ENCODE peak calls at places on chromosomes 16 and 17, in eight cellular contexts. I, R, N, O, L, E, Z and F are unnamed samples.

GRCh38 chr17:4600563-4600962 is 16.2 kb downstream of the SMTNL2 start:
- DNase-seq in L (peak; percentile 21), I (no peak), E (no peak), Z (no peak), R (no peak), N (no peak), O (no peak), F (no peak)

GRCh38 chr17:78255953-78256704 is 24.7 kb downstream of the TMEM235 start:
- DNase-seq in E (no peak), R (no peak), I (no peak), Z (no peak), L (no peak), O (no peak), N (no peak), F (no peak)

GRCh38 chr17:82463881-82464566 is 5.5 kb downstream of the NARF start:
- DNase-seq in L (no peak), I (no peak), Z (no peak), N (no peak), O (no peak), E (no peak), R (no peak), F (no peak)

GRCh38 chr16:79286646-79287423 is 313.7 kb downstream of the MAF start:
- DNase-seq in O (no peak), Z (no peak), R (no peak), N (peak; percentile 40), E (no peak), L (peak; percentile 85), I (peak; percentile 74), F (peak; percentile 58)

GRCh38 chr16:4240624-4241023 is 1.3 kb downstream of the SRL start:
- DNase-seq in E (no peak), I (no peak), O (no peak), L (no peak), R (no peak), Z (no peak), N (no peak), F (no peak)

GRCh38 chr17:82201498-82201910 is 11.1 kb downstream of the CCDC57 start:
- DNase-seq in I (no peak), E (no peak), N (peak; percentile 27), L (no peak), R (no peak), O (no peak), Z (no peak), F (no peak)

GRCh38 chr16:86051376-86052114 is 152.6 kb downstream of the IRF8 start:
- DNase-seq in I (no peak), R (no peak), Z (no peak), L (no peak), O (no peak), N (no peak), E (no peak), F (no peak)

GRCh38 chr17:75783069-75783783 is 1.4 kb upstream of the UNK start:
- DNase-seq in N (no peak), Z (no peak), L (peak; percentile 53), E (peak; percentile 59), I (peak; percentile 57), O (no peak), R (peak; percentile 85), F (no peak)

GRCh38 chr17:29828676-29829291 is 101.2 kb downstream of the SSH2 start:
- DNase-seq in R (no peak), I (no peak), N (no peak), O (no peak), L (no peak), E (no peak), Z (no peak), F (no peak)

GRCh38 chr16:48131201-48131600 is 24.6 kb downstream of the ABCC12 start:
- DNase-seq in I (no peak), E (no peak), N (no peak), L (no peak), O (no peak), R (no peak), Z (no peak), F (no peak)

GRCh38 chr16:28915181-28915580 is 9.9 kb downstream of the RABEP2 start:
- DNase-seq in L (no peak), I (no peak), O (no peak), R (peak; percentile 58), N (no peak), E (peak; percentile 41), Z (no peak), F (no peak)

GRCh38 chr17:83201206-83202001 is 122.0 kb downstream of the METRNL start:
- DNase-seq in I (no peak), R (no peak), O (peak; percentile 8), N (peak; percentile 0), Z (peak; percentile 16), E (no peak), L (no peak), F (peak; percentile 2)

GRCh38 chr17:8401107-8401506 is 3.5 kb upstream of the RNF222 start:
- DNase-seq in L (no peak), O (no peak), I (no peak), R (no peak), Z (no peak), E (no peak), N (no peak), F (no peak)

GRCh38 chr17:81031571-81032550 is 3.1 kb upstream of the BAIAP2 start:
- DNase-seq in E (no peak), N (no peak), I (no peak), R (no peak), O (no peak), Z (no peak), L (peak; percentile 39), F (no peak)

GRCh38 chr17:17526369-17526768 is 30.2 kb upstream of the RASD1 start:
- DNase-seq in L (no peak), Z (no peak), E (no peak), I (no peak), O (no peak), N (peak; percentile 84), R (no peak), F (no peak)

GRCh38 chr17:40442392-40443195 is 656 bp upstream of the IGFBP4 start:
- DNase-seq in E (peak; percentile 73), N (peak; percentile 38), R (peak; percentile 54), Z (no peak), L (no peak), I (no peak), O (no peak), F (peak; percentile 53)

GRCh38 chr16:62058412-62058811 is 22.2 kb upstream of the CDH8 start:
- DNase-seq in O (no peak), I (no peak), R (no peak), Z (no peak), E (no peak), N (no peak), L (no peak), F (no peak)

GRCh38 chr17:55158439-55158838 is 106.3 kb upstream of the HLF start:
- DNase-seq in L (no peak), N (no peak), E (peak; percentile 10), R (peak; percentile 53), I (no peak), Z (no peak), O (no peak), F (no peak)

GRCh38 chr16:74568961-74569631 is 37.8 kb downstream of the GLG1 start:
- DNase-seq in L (no peak), R (peak; percentile 43), N (no peak), E (no peak), Z (no peak), I (no peak), O (no peak), F (no peak)

GRCh38 chr16:73173396-73173795 is 125.5 kb upstream of the ZFHX3 start:
- DNase-seq in Z (no peak), I (no peak), O (no peak), E (no peak), N (no peak), R (no peak), L (no peak), F (no peak)

GRCh38 chr16:89621136-89621697 is 7.8 kb downstream of the DPEP1 start:
- DNase-seq in I (no peak), O (no peak), L (no peak), Z (no peak), N (no peak), E (no peak), R (no peak), F (no peak)

GRCh38 chr17:40371261-40371929 is 6.9 kb upstream of the GJD3 start:
- DNase-seq in E (peak; percentile 70), O (peak; percentile 25), L (no peak), N (no peak), I (peak; percentile 26), Z (no peak), R (no peak), F (no peak)

GRCh38 chr17:83144421-83145357 is 65.3 kb downstream of the METRNL start:
- DNase-seq in R (no peak), O (no peak), E (no peak), I (peak; percentile 82), Z (no peak), N (peak; percentile 47), L (no peak), F (no peak)

GRCh38 chr17:82863941-82864720 is 24.3 kb upstream of the ZNF750 start:
- DNase-seq in O (peak; percentile 89), N (peak; percentile 82), I (peak; percentile 88), R (peak; percentile 54), E (no peak), Z (peak; percentile 82), L (peak; percentile 60), F (peak; percentile 69)

GRCh38 chr17:2795412-2796163 is 650 bp upstream of the RAP1GAP2 start:
- DNase-seq in N (no peak), O (no peak), L (no peak), Z (no peak), I (no peak), R (no peak), E (no peak), F (no peak)

GRCh38 chr16:68072038-68072695 is 13.0 kb upstream of the NFATC3 start:
- DNase-seq in N (no peak), E (peak; percentile 60), Z (no peak), O (no peak), L (no peak), R (peak; percentile 68), I (no peak), F (peak; percentile 66)

GRCh38 chr17:32152130-32152529 is 9.8 kb downstream of the RHOT1 start:
- DNase-seq in L (no peak), O (no peak), R (no peak), E (no peak), N (peak; percentile 44), I (no peak), Z (no peak), F (peak; percentile 31)

GRCh38 chr17:75773808-75774470 is 8.9 kb upstream of the GALK1 start:
- DNase-seq in L (no peak), R (no peak), N (no peak), O (no peak), I (no peak), E (no peak), Z (no peak), F (peak; percentile 13)

GRCh38 chr16:87598431-87598830 is 3.9 kb upstream of the JPH3 start:
- DNase-seq in Z (no peak), E (no peak), I (no peak), L (no peak), R (peak; percentile 10), N (no peak), O (no peak), F (no peak)